ENCODE peak calls at places on chromosomes 1 and 21, in nine cellular contexts. R is WTC11; S is A549; K is activated CD8-positive, alpha-beta T cell treated with anti-CD3 and anti-CD28 coated beads for 36 hours; U is Calu3; H is ovary; X is tibial artery; Q is IMR-90; M is foreskin keratinocyte. C is an unnamed sample.

GRCh38 chr21:35204125-35204524 is 155.0 kb upstream of the RUNX1 start:
- DNase-seq in H (no peak), X (no peak), K (no peak), S (no peak), Q (peak; percentile 46), U (no peak), R (no peak), M (no peak), C (no peak)

GRCh38 chr1:84995484-84996334 is 1.2 kb downstream of the MCOLN2 start:
- DNase-seq in M (no peak), U (no peak), R (no peak), H (no peak), X (no peak), Q (no peak), S (no peak), K (peak; percentile 14), C (no peak)

GRCh38 chr1:229993894-229994293 is 73.1 kb upstream of the GALNT2 start:
- DNase-seq in X (no peak), Q (no peak), H (no peak), S (no peak), R (no peak), K (no peak), M (no peak), U (no peak), C (no peak)

GRCh38 chr21:41171210-41171609 is 3.2 kb downstream of the BACE2 start:
- DNase-seq in K (no peak), Q (no peak), H (no peak), X (peak; percentile 53), U (peak; percentile 65), M (peak; percentile 89), R (no peak), S (no peak), C (no peak)

GRCh38 chr1:156488566-156489165 is 11.9 kb downstream of the MEF2D start:
- DNase-seq in R (no peak), M (no peak), Q (no peak), X (no peak), K (peak; percentile 77), H (no peak), U (no peak), S (no peak), C (no peak)

GRCh38 chr1:43229831-43230780 is 39.7 kb upstream of the TMEM125 start:
- DNase-seq in M (no peak), H (peak; percentile 38), R (no peak), U (no peak), K (no peak), X (no peak), Q (peak; percentile 28), S (no peak), C (peak; percentile 49)

GRCh38 chr1:65172936-65173335 is 24.9 kb downstream of the AK4 start:
- DNase-seq in M (no peak), Q (no peak), H (no peak), U (no peak), R (no peak), K (no peak), S (no peak), X (no peak), C (no peak)

GRCh38 chr1:172089768-172090510 is 248.6 kb downstream of the DNM3 start:
- DNase-seq in H (peak; percentile 48), X (peak; percentile 25), M (peak; percentile 60), R (peak; percentile 71), K (peak; percentile 82), Q (peak; percentile 40), U (peak; percentile 83), S (peak; percentile 23), C (peak; percentile 16)

GRCh38 chr1:210531475-210532222 is 202.9 kb downstream of the HHAT start:
- DNase-seq in R (no peak), Q (no peak), X (no peak), S (no peak), H (no peak), K (no peak), U (no peak), M (no peak), C (no peak)

GRCh38 chr1:114456586-114456985 is 54.4 kb downstream of the TRIM33 start:
- DNase-seq in H (no peak), S (no peak), K (no peak), Q (no peak), X (no peak), R (no peak), M (no peak), U (no peak), C (no peak)

GRCh38 chr1:226128487-226129075 is 58.0 kb downstream of the ACBD3 start:
- DNase-seq in X (no peak), Q (peak; percentile 51), S (no peak), U (peak; percentile 42), R (no peak), M (peak; percentile 92), K (no peak), H (no peak), C (no peak)

GRCh38 chr1:59128784-59129227 is 168.1 kb upstream of the FGGY start:
- DNase-seq in H (no peak), R (no peak), S (no peak), Q (peak; percentile 44), X (no peak), K (no peak), M (peak; percentile 56), U (no peak), C (no peak)

GRCh38 chr21:33578959-33579542 is 9.4 kb downstream of the DONSON start:
- DNase-seq in M (peak; percentile 60), Q (peak; percentile 58), K (no peak), R (no peak), H (no peak), U (no peak), X (no peak), S (no peak), C (peak; percentile 16)

GRCh38 chr1:227212164-227212563 is 106.1 kb downstream of the CDC42BPA start:
- DNase-seq in U (no peak), H (no peak), R (no peak), Q (no peak), K (no peak), M (peak; percentile 67), S (no peak), X (no peak), C (no peak)

GRCh38 chr21:26001356-26001755 is 169.2 kb downstream of the APP start:
- DNase-seq in M (no peak), K (no peak), U (no peak), R (no peak), H (no peak), Q (no peak), X (no peak), S (no peak), C (no peak)

GRCh38 chr21:39958731-39959130 is 91.5 kb downstream of the PCP4 start:
- DNase-seq in S (no peak), M (no peak), X (no peak), U (no peak), Q (no peak), R (no peak), K (no peak), H (no peak), C (no peak)

GRCh38 chr1:175385316-175385715 is 192.7 kb upstream of the KIAA0040 start:
- DNase-seq in R (no peak), U (no peak), X (no peak), K (no peak), S (no peak), H (no peak), M (peak; percentile 83), Q (no peak), C (no peak)
- TF ChIP-seq CTCF in R (no peak), U (no peak), X (no peak), K (no peak), S (no peak), H (no peak), M (no peak), Q (no peak), C (no peak)

DNA sequence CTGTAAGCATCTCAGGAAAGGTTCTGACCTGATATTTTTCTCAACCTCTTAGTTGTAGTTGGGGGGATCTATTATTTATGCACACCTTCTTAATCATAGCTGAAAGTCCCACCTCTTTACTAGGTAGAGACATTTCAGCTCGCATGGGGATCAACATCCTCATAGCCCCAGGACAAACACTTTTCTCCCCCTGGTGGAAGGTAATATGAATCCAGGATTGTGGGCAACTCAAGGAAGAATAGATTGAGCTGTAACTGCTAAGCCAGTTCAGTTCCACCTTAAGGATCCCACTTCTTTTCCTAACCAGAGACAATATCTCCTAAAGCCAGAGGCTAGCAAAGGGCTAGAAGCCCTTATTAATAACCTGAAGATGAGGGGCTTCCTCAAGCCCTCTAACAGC is 25.4 kb upstream of the SMYD3 start:
- DNase-seq in R (no peak), S (peak; percentile 16), X (no peak), M (no peak), H (no peak), U (no peak), K (no peak), Q (peak; percentile 2), C (no peak)
- TF ChIP-seq CTCF in R (no peak), S (no peak), X (no peak), M (peak; percentile 39), H (no peak), U (peak; percentile 26), K (no peak), Q (peak; percentile 15), C (no peak)

GRCh38 chr1:35539073-35539823 is 18.0 kb downstream of the KIAA0319L start:
- DNase-seq in U (no peak), H (no peak), K (peak; percentile 61), Q (no peak), S (no peak), X (no peak), M (no peak), R (no peak), C (no peak)

GRCh38 chr1:35546614-35547013 is 10.6 kb downstream of the KIAA0319L start:
- DNase-seq in U (no peak), M (no peak), X (no peak), Q (no peak), S (no peak), R (no peak), H (no peak), K (no peak), C (no peak)

GRCh38 chr1:35539824-35540261 is 17.4 kb downstream of the KIAA0319L start:
- DNase-seq in X (no peak), M (no peak), K (no peak), S (no peak), Q (peak; percentile 80), H (no peak), U (no peak), R (no peak), C (no peak)

GRCh38 chr1:35544976-35545375 is 12.2 kb downstream of the KIAA0319L start:
- DNase-seq in S (peak; percentile 19), U (peak; percentile 38), M (no peak), K (peak; percentile 76), H (no peak), R (peak; percentile 66), Q (peak; percentile 45), X (no peak), C (no peak)
- TF ChIP-seq CTCF in S (peak; percentile 15), U (no peak), M (peak; percentile 37), K (peak; percentile 41), H (no peak), R (no peak), Q (peak; percentile 33), X (no peak), C (peak; percentile 32)

DNA sequence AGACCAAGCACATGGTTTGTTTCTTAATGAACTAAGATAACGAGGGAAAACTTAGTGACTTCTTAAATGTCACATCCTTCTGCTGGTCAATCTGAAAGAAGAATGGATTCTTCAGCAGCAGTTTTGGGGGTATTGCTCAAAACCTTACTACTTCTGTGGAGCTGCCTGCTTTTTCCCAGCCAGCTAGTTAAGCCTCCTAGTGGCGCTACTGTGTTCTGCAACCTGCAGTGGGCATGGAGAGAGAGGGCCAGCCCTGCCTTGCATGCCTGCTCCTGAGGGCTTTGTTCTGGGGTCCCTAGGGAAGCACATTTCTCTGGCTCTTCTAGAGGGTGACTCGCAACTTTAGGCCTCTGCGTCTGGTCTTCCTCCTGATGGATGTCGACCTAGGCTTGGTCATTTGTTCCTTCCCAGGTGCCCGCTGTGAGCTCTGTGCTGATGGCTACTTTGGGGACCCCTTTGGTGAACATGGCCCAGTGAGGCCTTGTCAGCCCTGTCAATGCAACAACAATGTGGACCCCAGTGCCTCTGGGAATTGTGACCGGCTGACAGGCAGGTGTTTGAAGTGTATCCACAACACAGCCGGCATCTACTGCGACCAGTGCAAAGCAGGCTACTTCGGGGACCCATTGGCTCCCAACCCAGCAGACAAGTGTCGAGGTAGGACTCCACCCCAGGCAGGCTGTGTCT is 42.0 kb downstream of the LAMC2 start:
- DNase-seq in U (peak; percentile 65), M (no peak), Q (peak; percentile 41), S (peak; percentile 71), X (peak; percentile 43), K (peak; percentile 60), H (no peak), R (peak; percentile 85), C (no peak)
- TF ChIP-seq CTCF in U (peak; percentile 76), M (peak; percentile 57), Q (peak; percentile 62), S (peak; percentile 56), X (peak; percentile 75), K (peak; percentile 66), H (no peak), R (peak; percentile 60), C (peak; percentile 69)